ENCODE peak calls at places on chromosomes 3 and 15, in nine cellular contexts. Y, C, D, F, W, Z, M, G and A are unnamed samples.

GRCh38 chr3:173958805-173959204 is 561.3 kb downstream of the NLGN1 start:
- DNase-seq in Y (no peak), C (peak), D (no peak), F (no peak), W (no peak), Z (no peak), M (no peak), G (no peak), A (no peak)

GRCh38 chr3:175477651-175478224 is 618.6 kb downstream of the NAALADL2 start:
- DNase-seq in Y (no peak), C (no peak), D (no peak), F (no peak), W (no peak), Z (no peak), M (no peak), G (no peak), A (no peak)

GRCh38 chr3:194561306-194561974 is 71.8 kb downstream of the TMEM44 start:
- DNase-seq in Y (peak), C (no peak), D (no peak), F (no peak), W (no peak), Z (no peak), M (no peak), G (no peak), A (no peak)

GRCh38 chr15:66894986-66895780 is 170.2 kb upstream of the SMAD3 start:
- DNase-seq in Y (no peak), C (no peak), D (no peak), F (no peak), W (no peak), Z (no peak), M (no peak), G (no peak), A (no peak)

GRCh38 chr15:37016287-37016686 is 84.1 kb downstream of the MEIS2 start:
- DNase-seq in Y (peak), C (no peak), D (no peak), F (no peak), W (no peak), Z (no peak), M (no peak), G (no peak), A (no peak)

GRCh38 chr15:98779463-98780071 is 131.2 kb downstream of the IGF1R start:
- DNase-seq in Y (peak), C (no peak), D (peak), F (peak), W (peak), Z (peak), M (peak), G (peak), A (no peak)

GRCh38 chr3:64988188-64988587 is 300.4 kb upstream of the ADAMTS9 start:
- DNase-seq in Y (no peak), C (no peak), D (no peak), F (no peak), W (no peak), Z (no peak), M (no peak), G (no peak), A (peak)

GRCh38 chr3:126371096-126371705 is 14.0 kb upstream of the KLF15 start:
- DNase-seq in Y (no peak), C (no peak), D (no peak), F (no peak), W (no peak), Z (no peak), M (no peak), G (no peak), A (no peak)

GRCh38 chr15:88647362-88648105 is 8.7 kb downstream of the ISG20 start:
- DNase-seq in Y (no peak), C (no peak), D (no peak), F (no peak), W (no peak), Z (no peak), M (no peak), G (no peak), A (no peak)

GRCh38 chr15:48644498-48644826 is 1.0 kb downstream of the FBN1 start:
- DNase-seq in Y (no peak), C (no peak), D (no peak), F (no peak), W (no peak), Z (no peak), M (no peak), G (no peak), A (no peak)

GRCh38 chr3:172057059-172057458 is 17.7 kb downstream of the FNDC3B start:
- DNase-seq in Y (no peak), C (no peak), D (no peak), F (no peak), W (no peak), Z (no peak), M (no peak), G (no peak), A (no peak)

GRCh38 chr3:26438325-26438940 is 184.1 kb upstream of the LRRC3B start:
- DNase-seq in Y (no peak), C (no peak), D (no peak), F (no peak), W (no peak), Z (no peak), M (no peak), G (no peak), A (no peak)

GRCh38 chr3:153894857-153895256 is 226.3 kb upstream of the ARHGEF26 start:
- DNase-seq in Y (no peak), C (no peak), D (no peak), F (no peak), W (no peak), Z (no peak), M (no peak), G (no peak), A (no peak)

GRCh38 chr15:89164712-89165211 is 56.6 kb downstream of the RLBP1 start:
- DNase-seq in Y (no peak), C (no peak), D (no peak), F (no peak), W (no peak), Z (no peak), M (no peak), G (no peak), A (no peak)

GRCh38 chr3:114861666-114862065 is 285.4 kb downstream of the ZBTB20 start:
- DNase-seq in Y (no peak), C (no peak), D (no peak), F (no peak), W (no peak), Z (no peak), M (no peak), G (no peak), A (no peak)

GRCh38 chr3:30581982-30582381 is 24.4 kb upstream of the TGFBR2 start:
- DNase-seq in Y (no peak), C (no peak), D (no peak), F (no peak), W (no peak), Z (no peak), M (no peak), G (no peak), A (no peak)

GRCh38 chr3:157589168-157589567 is 86.0 kb upstream of the VEPH1 start:
- DNase-seq in Y (no peak), C (no peak), D (no peak), F (no peak), W (no peak), Z (no peak), M (no peak), G (no peak), A (no peak)

GRCh38 chr15:52256930-52257733 is 38.5 kb downstream of the MYO5C start:
- DNase-seq in Y (no peak), C (no peak), D (no peak), F (no peak), W (no peak), Z (no peak), M (no peak), G (no peak), A (no peak)

GRCh38 chr15:82306791-82307713 is 42.2 kb downstream of the GOLGA6L10 start:
- DNase-seq in Y (no peak), C (peak), D (no peak), F (no peak), W (no peak), Z (no peak), M (no peak), G (no peak), A (no peak)

GRCh38 chr3:169458323-169458722 is 205.2 kb downstream of the MECOM start:
- DNase-seq in Y (no peak), C (no peak), D (peak), F (no peak), W (no peak), Z (no peak), M (no peak), G (no peak), A (no peak)

GRCh38 chr3:104392327-104392726 is 974.4 kb upstream of the ALCAM start:
- DNase-seq in Y (no peak), C (no peak), D (no peak), F (no peak), W (no peak), Z (no peak), M (no peak), G (no peak), A (no peak)